ENCODE peak calls at places on chromosome 9, in seven cellular contexts. One of them, this sample, is unnamed.

GRCh38 chr9:11338130-11338529 is 725.3 kb upstream of the PTPRD start:
- DNase-seq in body of pancreas: no peak
- DNase-seq in WTC11: no peak
- DNase-seq in spleen: no peak
- DNase-seq in CD8-positive, alpha-beta T cell: no peak
- DNase-seq in omental fat pad: no peak
- DNase-seq in IMR-90: no peak
- DNase-seq in this sample: no peak

GRCh38 chr9:121603028-121603427 is 48.4 kb upstream of the DAB2IP start:
- DNase-seq in body of pancreas: no peak
- DNase-seq in WTC11: no peak
- DNase-seq in spleen: no peak
- DNase-seq in CD8-positive, alpha-beta T cell: no peak
- DNase-seq in omental fat pad: no peak
- DNase-seq in IMR-90: no peak
- DNase-seq in this sample: no peak

GRCh38 chr9:37710039-37710438 is 43.6 kb upstream of the TRMT10B start:
- DNase-seq in body of pancreas: no peak
- DNase-seq in WTC11: no peak
- DNase-seq in spleen: no peak
- DNase-seq in CD8-positive, alpha-beta T cell: no peak
- DNase-seq in omental fat pad: no peak
- DNase-seq in IMR-90: no peak
- DNase-seq in this sample: no peak

GRCh38 chr9:36659500-36659899 is 86.8 kb downstream of the MELK start:
- DNase-seq in body of pancreas: no peak
- DNase-seq in WTC11: no peak
- DNase-seq in spleen: no peak
- DNase-seq in CD8-positive, alpha-beta T cell: no peak
- DNase-seq in omental fat pad: no peak
- DNase-seq in IMR-90: no peak
- DNase-seq in this sample: no peak

GRCh38 chr9:95505072-95505471 is 11.7 kb downstream of the PTCH1 start:
- DNase-seq in body of pancreas: no peak
- DNase-seq in WTC11: no peak
- DNase-seq in spleen: no peak
- DNase-seq in CD8-positive, alpha-beta T cell: no peak
- DNase-seq in omental fat pad: no peak
- DNase-seq in IMR-90: no peak
- DNase-seq in this sample: no peak

GRCh38 chr9:114551750-114552685 is 35.6 kb upstream of the ATP6V1G1 start:
- DNase-seq in body of pancreas: peak; percentile 85
- DNase-seq in WTC11: no peak
- DNase-seq in spleen: no peak
- DNase-seq in CD8-positive, alpha-beta T cell: no peak
- DNase-seq in omental fat pad: peak; percentile 60
- DNase-seq in IMR-90: peak; percentile 98
- DNase-seq in this sample: no peak

GRCh38 chr9:114894801-114895433 is 35.5 kb downstream of the TNFSF8 start:
- DNase-seq in body of pancreas: peak; percentile 24
- DNase-seq in WTC11: no peak
- DNase-seq in spleen: no peak
- DNase-seq in CD8-positive, alpha-beta T cell: no peak
- DNase-seq in omental fat pad: no peak
- DNase-seq in IMR-90: peak; percentile 99
- DNase-seq in this sample: no peak

GRCh38 chr9:99029083-99029482 is 75.8 kb upstream of the TGFBR1 start:
- DNase-seq in body of pancreas: no peak
- DNase-seq in WTC11: no peak
- DNase-seq in spleen: no peak
- DNase-seq in CD8-positive, alpha-beta T cell: no peak
- DNase-seq in omental fat pad: no peak
- DNase-seq in IMR-90: no peak
- DNase-seq in this sample: no peak

GRCh38 chr9:90987566-90987965 is 185.9 kb downstream of the SYK start:
- DNase-seq in body of pancreas: no peak
- DNase-seq in WTC11: no peak
- DNase-seq in spleen: no peak
- DNase-seq in CD8-positive, alpha-beta T cell: no peak
- DNase-seq in omental fat pad: no peak
- DNase-seq in IMR-90: no peak
- DNase-seq in this sample: no peak

GRCh38 chr9:90894956-90895687 is 93.5 kb downstream of the SYK start:
- DNase-seq in body of pancreas: no peak
- DNase-seq in WTC11: peak; percentile 49
- DNase-seq in spleen: no peak
- DNase-seq in CD8-positive, alpha-beta T cell: no peak
- DNase-seq in omental fat pad: no peak
- DNase-seq in IMR-90: no peak
- DNase-seq in this sample: no peak

GRCh38 chr9:124260769-124261603 is 3.2 kb downstream of the NEK6 start:
- DNase-seq in body of pancreas: peak; percentile 67
- DNase-seq in WTC11: no peak
- DNase-seq in spleen: peak; percentile 82
- DNase-seq in CD8-positive, alpha-beta T cell: no peak
- DNase-seq in omental fat pad: no peak
- DNase-seq in IMR-90: peak; percentile 69
- DNase-seq in this sample: no peak

GRCh38 chr9:37325778-37326177 is 96.7 kb upstream of the GRHPR start:
- DNase-seq in body of pancreas: peak; percentile 11
- DNase-seq in WTC11: no peak
- DNase-seq in spleen: no peak
- DNase-seq in CD8-positive, alpha-beta T cell: no peak
- DNase-seq in omental fat pad: no peak
- DNase-seq in IMR-90: peak; percentile 7
- DNase-seq in this sample: no peak

GRCh38 chr9:21817176-21817575 is 14.7 kb downstream of the MTAP start:
- DNase-seq in body of pancreas: peak; percentile 31
- DNase-seq in WTC11: no peak
- DNase-seq in spleen: no peak
- DNase-seq in CD8-positive, alpha-beta T cell: no peak
- DNase-seq in omental fat pad: no peak
- DNase-seq in IMR-90: peak; percentile 71
- DNase-seq in this sample: no peak

GRCh38 chr9:113957778-113958430 is 81.8 kb downstream of the ZNF618 start:
- DNase-seq in body of pancreas: peak; percentile 60
- DNase-seq in WTC11: no peak
- DNase-seq in spleen: no peak
- DNase-seq in CD8-positive, alpha-beta T cell: no peak
- DNase-seq in omental fat pad: no peak
- DNase-seq in IMR-90: peak; percentile 94
- DNase-seq in this sample: no peak

GRCh38 chr9:132670359-132670815 is at the start of gene GTF3C4:
- DNase-seq in body of pancreas: peak; percentile 86
- DNase-seq in WTC11: peak; percentile 81
- DNase-seq in spleen: peak; percentile 97
- DNase-seq in CD8-positive, alpha-beta T cell: peak; percentile 89
- DNase-seq in omental fat pad: peak; percentile 83
- DNase-seq in IMR-90: peak; percentile 12
- DNase-seq in this sample: no peak

GRCh38 chr9:132669329-132669635 is 501 bp downstream of the DDX31 start:
- DNase-seq in body of pancreas: no peak
- DNase-seq in WTC11: no peak
- DNase-seq in spleen: no peak
- DNase-seq in CD8-positive, alpha-beta T cell: no peak
- DNase-seq in omental fat pad: no peak
- DNase-seq in IMR-90: no peak
- DNase-seq in this sample: no peak

GRCh38 chr9:132671620-132672412 is 1.6 kb downstream of the GTF3C4 start:
- DNase-seq in body of pancreas: no peak
- DNase-seq in WTC11: no peak
- DNase-seq in spleen: no peak
- DNase-seq in CD8-positive, alpha-beta T cell: no peak
- DNase-seq in omental fat pad: no peak
- DNase-seq in IMR-90: peak; percentile 47
- DNase-seq in this sample: no peak

GRCh38 chr9:132670816-132671371 is 630 bp downstream of the GTF3C4 start:
- DNase-seq in body of pancreas: peak; percentile 10
- DNase-seq in WTC11: peak; percentile 41
- DNase-seq in spleen: peak; percentile 78
- DNase-seq in CD8-positive, alpha-beta T cell: peak; percentile 64
- DNase-seq in omental fat pad: no peak
- DNase-seq in IMR-90: peak; percentile 13
- DNase-seq in this sample: peak; percentile 59

GRCh38 chr9:132669636-132670358 is at the start of gene DDX31:
- DNase-seq in body of pancreas: peak; percentile 81
- DNase-seq in WTC11: peak; percentile 82
- DNase-seq in spleen: peak; percentile 97
- DNase-seq in CD8-positive, alpha-beta T cell: peak; percentile 83
- DNase-seq in omental fat pad: peak; percentile 41
- DNase-seq in IMR-90: peak; percentile 76
- DNase-seq in this sample: peak; percentile 87
- TF ChIP-seq CTCF in body of pancreas: peak; percentile 6
- TF ChIP-seq CTCF in WTC11: no peak
- TF ChIP-seq CTCF in spleen: no peak
- TF ChIP-seq CTCF in CD8-positive, alpha-beta T cell: no peak
- TF ChIP-seq CTCF in omental fat pad: no peak
- TF ChIP-seq CTCF in IMR-90: no peak
- TF ChIP-seq CTCF in this sample: no peak

GRCh38 chr9:87810691-87811178 is 71.9 kb upstream of the SPATA31E1 start:
- DNase-seq in body of pancreas: no peak
- DNase-seq in WTC11: no peak
- DNase-seq in spleen: no peak
- DNase-seq in CD8-positive, alpha-beta T cell: no peak
- DNase-seq in omental fat pad: no peak
- DNase-seq in IMR-90: no peak
- DNase-seq in this sample: no peak

GRCh38 chr9:87813119-87813463 is 69.6 kb upstream of the SPATA31E1 start:
- DNase-seq in body of pancreas: no peak
- DNase-seq in WTC11: no peak
- DNase-seq in spleen: no peak
- DNase-seq in CD8-positive, alpha-beta T cell: no peak
- DNase-seq in omental fat pad: no peak
- DNase-seq in IMR-90: no peak
- DNase-seq in this sample: no peak

GRCh38 chr9:87816041-87816440 is 66.6 kb upstream of the SPATA31E1 start:
- DNase-seq in body of pancreas: peak; percentile 37
- DNase-seq in WTC11: no peak
- DNase-seq in spleen: no peak
- DNase-seq in CD8-positive, alpha-beta T cell: no peak
- DNase-seq in omental fat pad: no peak
- DNase-seq in IMR-90: peak; percentile 4
- DNase-seq in this sample: no peak

GRCh38 chr9:87810008-87810407 is 72.7 kb upstream of the SPATA31E1 start:
- DNase-seq in body of pancreas: no peak
- DNase-seq in WTC11: no peak
- DNase-seq in spleen: no peak
- DNase-seq in CD8-positive, alpha-beta T cell: no peak
- DNase-seq in omental fat pad: no peak
- DNase-seq in IMR-90: no peak
- DNase-seq in this sample: no peak

GRCh38 chr9:87812375-87813118 is 70.1 kb upstream of the SPATA31E1 start:
- DNase-seq in body of pancreas: peak; percentile 34
- DNase-seq in WTC11: peak; percentile 49
- DNase-seq in spleen: no peak
- DNase-seq in CD8-positive, alpha-beta T cell: no peak
- DNase-seq in omental fat pad: no peak
- DNase-seq in IMR-90: peak; percentile 66
- DNase-seq in this sample: no peak
- TF ChIP-seq CTCF in body of pancreas: peak; percentile 95
- TF ChIP-seq CTCF in WTC11: peak; percentile 76
- TF ChIP-seq CTCF in spleen: peak; percentile 73
- TF ChIP-seq CTCF in CD8-positive, alpha-beta T cell: no peak
- TF ChIP-seq CTCF in omental fat pad: peak; percentile 59
- TF ChIP-seq CTCF in IMR-90: peak; percentile 92
- TF ChIP-seq CTCF in this sample: no peak

GRCh38 chr9:72960446-72960845 is 7.6 kb upstream of the ALDH1A1 start:
- DNase-seq in body of pancreas: no peak
- DNase-seq in WTC11: no peak
- DNase-seq in spleen: no peak
- DNase-seq in CD8-positive, alpha-beta T cell: no peak
- DNase-seq in omental fat pad: no peak
- DNase-seq in IMR-90: no peak
- DNase-seq in this sample: no peak
- TF ChIP-seq CTCF in body of pancreas: peak; percentile 24
- TF ChIP-seq CTCF in WTC11: no peak
- TF ChIP-seq CTCF in spleen: no peak
- TF ChIP-seq CTCF in CD8-positive, alpha-beta T cell: no peak
- TF ChIP-seq CTCF in omental fat pad: no peak
- TF ChIP-seq CTCF in IMR-90: no peak
- TF ChIP-seq CTCF in this sample: no peak

GRCh38 chr9:34501889-34502425 is 20.8 kb downstream of the ENHO start:
- DNase-seq in body of pancreas: peak; percentile 81
- DNase-seq in WTC11: peak; percentile 42
- DNase-seq in spleen: no peak
- DNase-seq in CD8-positive, alpha-beta T cell: no peak
- DNase-seq in omental fat pad: no peak
- DNase-seq in IMR-90: peak; percentile 27
- DNase-seq in this sample: no peak
- TF ChIP-seq CTCF in body of pancreas: peak; percentile 23
- TF ChIP-seq CTCF in WTC11: no peak
- TF ChIP-seq CTCF in spleen: no peak
- TF ChIP-seq CTCF in CD8-positive, alpha-beta T cell: no peak
- TF ChIP-seq CTCF in omental fat pad: no peak
- TF ChIP-seq CTCF in IMR-90: peak; percentile 32
- TF ChIP-seq CTCF in this sample: no peak

GRCh38 chr9:69932901-69933300 is 110.7 kb upstream of the MAMDC2 start:
- DNase-seq in body of pancreas: peak; percentile 15
- DNase-seq in WTC11: peak; percentile 31
- DNase-seq in spleen: no peak
- DNase-seq in CD8-positive, alpha-beta T cell: no peak
- DNase-seq in omental fat pad: no peak
- DNase-seq in IMR-90: no peak
- DNase-seq in this sample: no peak
- TF ChIP-seq CTCF in body of pancreas: no peak
- TF ChIP-seq CTCF in WTC11: peak; percentile 16
- TF ChIP-seq CTCF in spleen: no peak
- TF ChIP-seq CTCF in CD8-positive, alpha-beta T cell: no peak
- TF ChIP-seq CTCF in omental fat pad: no peak
- TF ChIP-seq CTCF in IMR-90: peak; percentile 26
- TF ChIP-seq CTCF in this sample: no peak

DNA sequence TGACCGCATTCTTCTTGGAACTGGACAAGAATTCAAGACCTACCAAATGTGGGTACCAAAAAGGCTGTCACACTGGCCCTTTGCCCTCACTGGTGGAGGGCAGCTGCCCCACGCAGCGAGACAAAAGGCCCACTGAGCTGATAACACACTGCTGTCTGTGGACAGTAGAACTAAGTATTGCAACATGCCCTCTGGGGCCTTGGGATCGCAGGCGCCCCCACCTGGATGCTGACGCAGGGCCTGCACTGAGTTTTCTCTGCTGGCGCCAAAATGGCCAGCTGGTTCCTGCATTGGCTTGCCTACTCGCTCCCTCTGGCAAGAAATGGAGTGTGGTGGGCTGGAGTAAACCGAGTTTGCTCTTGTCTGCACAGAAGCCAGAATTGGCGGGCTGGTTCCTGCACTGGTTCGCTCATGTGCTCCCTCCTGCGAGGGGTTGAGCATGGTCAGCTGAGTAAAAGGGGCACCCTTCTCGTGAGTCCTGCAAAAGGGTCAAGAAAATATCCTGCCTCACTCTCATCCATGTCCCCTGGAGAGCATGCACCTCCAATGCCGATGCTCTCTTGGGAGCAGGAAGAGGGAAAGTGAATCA is 55.7 kb downstream of the NXNL2 start:
- DNase-seq in body of pancreas: no peak
- DNase-seq in WTC11: peak; percentile 70
- DNase-seq in spleen: no peak
- DNase-seq in CD8-positive, alpha-beta T cell: no peak
- DNase-seq in omental fat pad: no peak
- DNase-seq in IMR-90: no peak
- DNase-seq in this sample: no peak
- TF ChIP-seq CTCF in body of pancreas: no peak
- TF ChIP-seq CTCF in WTC11: no peak
- TF ChIP-seq CTCF in spleen: no peak
- TF ChIP-seq CTCF in CD8-positive, alpha-beta T cell: no peak
- TF ChIP-seq CTCF in omental fat pad: no peak
- TF ChIP-seq CTCF in IMR-90: no peak
- TF ChIP-seq CTCF in this sample: no peak

GRCh38 chr9:2600307-2600706 is 21.3 kb upstream of the VLDLR start:
- DNase-seq in body of pancreas: no peak
- DNase-seq in WTC11: no peak
- DNase-seq in spleen: no peak
- DNase-seq in CD8-positive, alpha-beta T cell: no peak
- DNase-seq in omental fat pad: no peak
- DNase-seq in IMR-90: no peak
- DNase-seq in this sample: no peak
- TF ChIP-seq CTCF in body of pancreas: no peak
- TF ChIP-seq CTCF in WTC11: no peak
- TF ChIP-seq CTCF in spleen: no peak
- TF ChIP-seq CTCF in CD8-positive, alpha-beta T cell: no peak
- TF ChIP-seq CTCF in omental fat pad: no peak
- TF ChIP-seq CTCF in IMR-90: no peak
- TF ChIP-seq CTCF in this sample: no peak

This sample was measured in activated B cell treated with CpG ODN at 0.5 μM for 24 hours.